ENCODE peak calls at places on chromosomes 11 and 22, in seven cellular contexts. K is NCI-H345; S is neural crest cell; A is nephron progenitor cell; Q is stimulated activated CD4-positive, alpha-beta T cell treated with anti-CD3 and anti-CD28 coated beads, Interleukin-4, amount 100 ng/mL, for 4 hours; T is HTR-8/SVneo; Y is effector memory CD8-positive, alpha-beta T cell. H is an unnamed sample.

GRCh38 chr11:64268028-64268686 is 16.3 kb downstream of the BAD start:
- DNase-seq in Q (no peak), T (no peak), S (no peak), Y (no peak), A (no peak), K (no peak), H (no peak)

GRCh38 chr11:71420455-71421241 is 27.5 kb downstream of the DHCR7 start:
- DNase-seq in S (peak; percentile 57), K (peak; percentile 85), Q (no peak), T (peak; percentile 60), A (peak; percentile 57), Y (no peak), H (peak; percentile 76)

GRCh38 chr11:57379732-57380131 is 1.2 kb downstream of the PRG3 start:
- DNase-seq in T (peak; percentile 21), S (peak; percentile 15), K (no peak), A (peak; percentile 82), Y (no peak), Q (no peak), H (no peak)

GRCh38 chr11:88482871-88483301 is 145.3 kb upstream of the CTSC start:
- DNase-seq in S (no peak), Q (no peak), Y (no peak), T (no peak), A (no peak), K (no peak), H (no peak)

GRCh38 chr11:85472953-85473352 is 154.2 kb downstream of the DLG2 start:
- DNase-seq in S (no peak), Y (no peak), A (no peak), K (no peak), Q (no peak), T (no peak), H (no peak)

GRCh38 chr11:120137611-120138521 is at the start of gene TRIM29:
- DNase-seq in S (no peak), Q (no peak), K (no peak), T (no peak), Y (no peak), A (no peak), H (peak; percentile 5)

GRCh38 chr11:106471273-106471672 is 393.8 kb downstream of the AASDHPPT start:
- DNase-seq in A (no peak), K (no peak), T (no peak), S (no peak), Y (no peak), Q (no peak), H (no peak)

GRCh38 chr11:74777877-74778276 is 29.2 kb downstream of the RNF169 start:
- DNase-seq in Y (no peak), T (no peak), A (no peak), K (no peak), Q (no peak), S (no peak), H (no peak)

GRCh38 chr11:23278121-23278520 is 417.8 kb upstream of the CCDC179 start:
- DNase-seq in Q (no peak), S (no peak), T (peak; percentile 14), Y (no peak), K (no peak), A (no peak), H (no peak)

GRCh38 chr11:3162410-3163240 is 2.5 kb downstream of the OSBPL5 start:
- DNase-seq in Q (no peak), T (no peak), Y (no peak), K (no peak), S (no peak), A (no peak), H (no peak)

GRCh38 chr22:39469681-39470461 is 13.1 kb downstream of the MGAT3 start:
- DNase-seq in A (peak; percentile 44), Q (no peak), K (peak; percentile 44), S (no peak), T (no peak), Y (no peak), H (peak; percentile 47)